ENCODE peak calls at places on chromosome 22, in seven cellular contexts. K is IMR-90, G is neuronal stem cell, M is mesenchymal stem cell, Y is H9, C is mesendoderm, E is H1. N is an unnamed sample.
A peak's percentile ranks its signal among the peaks of the same experiment; 100 is the strongest.

GRCh38 chr22:37228106-37229011 is 15.7 kb downstream of the RAC2 start:
- DNase-seq in G (no peak), K (peak; percentile 27), Y (no peak), C (no peak), E (no peak), M (peak; percentile 78), N (no peak)

GRCh38 chr22:37742374-37743092 is 45.7 kb downstream of the TRIOBP start:
- DNase-seq in E (no peak), G (no peak), Y (no peak), K (peak; percentile 91), M (peak; percentile 94), C (peak; percentile 26), N (no peak)

GRCh38 chr22:35350539-35351503 is 30.1 kb upstream of the HMOX1 start:
- DNase-seq in C (peak; percentile 92), Y (peak; percentile 95), G (peak; percentile 82), K (peak; percentile 89), E (peak; percentile 75), M (peak; percentile 89), N (peak; percentile 93)

GRCh38 chr22:45318558-45319318 is 9.0 kb downstream of the FAM118A start:
- DNase-seq in G (no peak), K (peak; percentile 70), C (peak; percentile 48), Y (no peak), M (peak; percentile 88), E (no peak), N (no peak)

GRCh38 chr22:29202231-29203192 is 3.2 kb upstream of the EMID1 start:
- DNase-seq in Y (peak; percentile 77), M (peak; percentile 82), C (peak; percentile 64), E (no peak), G (no peak), K (peak; percentile 55), N (no peak)

GRCh38 chr22:28123989-28124766 is 205.1 kb upstream of the PITPNB start:
- DNase-seq in G (no peak), Y (no peak), E (no peak), C (no peak), M (no peak), K (no peak), N (no peak)

GRCh38 chr22:39408173-39408572 is 8.6 kb downstream of the TAB1 start:
- DNase-seq in G (no peak), K (no peak), C (no peak), E (no peak), Y (no peak), M (no peak), N (no peak)

GRCh38 chr22:34414467-34415440 is 494.5 kb upstream of the LARGE1 start:
- DNase-seq in M (no peak), G (peak; percentile 87), Y (peak; percentile 90), E (peak; percentile 68), C (peak; percentile 98), K (no peak), N (peak; percentile 12)

DNA sequence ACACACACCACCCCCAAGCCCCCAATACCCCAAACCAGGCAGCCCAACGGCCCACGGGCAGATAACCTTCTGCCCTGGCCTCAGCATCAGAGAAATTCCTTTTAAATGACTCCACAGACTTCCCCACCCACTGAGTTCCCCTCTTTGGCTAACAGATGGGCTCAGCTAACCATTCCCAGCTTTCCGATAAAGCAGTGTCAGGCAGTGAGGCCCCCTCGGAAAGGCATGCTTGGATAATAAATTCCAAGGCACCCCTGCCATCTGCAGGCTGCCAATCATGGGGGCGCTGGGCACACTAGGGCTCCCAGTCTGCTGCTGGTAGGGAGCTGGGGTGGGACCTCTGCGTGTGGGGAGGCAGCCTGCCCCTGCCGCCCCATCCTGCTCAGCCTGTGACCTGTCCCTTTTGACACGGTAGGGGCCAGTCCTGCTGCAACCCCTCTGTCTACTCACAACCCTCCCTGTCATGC is 453.6 kb downstream of the MIAT start:
- DNase-seq in Y (peak; percentile 32), K (peak; percentile 71), G (no peak), M (peak; percentile 75), C (peak; percentile 88), E (no peak), N (no peak)
- H3K27ac ChIP-seq in Y (no peak overlapping the region), K (no peak overlapping the region), G (no peak overlapping the region), M (peak overlapping the region; percentile 91), C (no peak overlapping the region), E (no peak overlapping the region), N (peak overlapping the region; percentile 58)

GRCh38 chr22:50117168-50117762 is 27.5 kb downstream of the MOV10L1 start:
- DNase-seq in M (no peak), C (no peak), E (no peak), G (no peak), Y (no peak), K (no peak), N (no peak)

GRCh38 chr22:50119768-50120251 is 30.0 kb downstream of the MOV10L1 start:
- DNase-seq in M (peak; percentile 52), K (peak; percentile 28), Y (no peak), C (no peak), G (no peak), E (no peak), N (no peak)

GRCh38 chr22:50118129-50118528 is 28.3 kb downstream of the MOV10L1 start:
- DNase-seq in E (no peak), C (no peak), Y (no peak), K (peak; percentile 21), M (no peak), G (no peak), N (no peak)

GRCh38 chr22:50119169-50119767 is 29.5 kb downstream of the MOV10L1 start:
- DNase-seq in E (no peak), K (no peak), C (no peak), G (no peak), M (no peak), Y (no peak), N (no peak)

DNA sequence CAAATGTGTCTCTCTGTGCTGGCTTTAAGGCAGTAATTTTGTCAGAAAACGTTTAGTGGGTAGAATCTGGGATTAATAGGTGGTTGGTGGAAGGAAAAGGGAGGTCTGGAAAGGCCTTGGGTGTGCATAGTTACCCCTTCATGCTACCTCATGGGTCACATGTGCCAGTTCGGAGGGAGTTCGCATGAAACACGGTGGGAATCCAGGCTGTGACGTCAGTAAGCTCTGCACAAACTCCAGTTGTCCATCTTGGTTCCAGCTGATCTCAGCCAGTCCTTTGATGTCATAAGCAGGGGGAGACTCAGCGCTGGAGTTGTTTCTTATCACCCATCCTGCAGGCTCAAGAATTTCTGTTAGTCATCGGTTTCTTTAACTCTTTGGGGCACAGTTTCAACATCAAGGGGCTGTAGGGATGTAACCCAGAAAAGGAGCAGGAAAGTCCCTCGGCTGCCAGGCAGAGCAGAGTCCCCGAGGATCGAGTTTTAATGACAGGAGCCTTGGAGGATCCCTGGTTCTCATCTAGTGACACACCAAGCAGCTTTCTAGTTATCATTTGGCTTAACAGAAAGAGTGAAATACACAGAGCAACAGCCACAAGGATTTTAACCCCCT is 28.9 kb downstream of the MOV10L1 start:
- DNase-seq in E (no peak), Y (no peak), G (no peak), M (peak; percentile 99), K (peak; percentile 100), C (peak; percentile 38), N (no peak)
- H2BK120ac ChIP-seq in E (no peak overlapping the region), Y (no peak overlapping the region), G (no peak overlapping the region), M (no peak overlapping the region), K (peak overlapping the region; percentile 73), C (no peak overlapping the region), N (peak overlapping the region; percentile 54)

DNA sequence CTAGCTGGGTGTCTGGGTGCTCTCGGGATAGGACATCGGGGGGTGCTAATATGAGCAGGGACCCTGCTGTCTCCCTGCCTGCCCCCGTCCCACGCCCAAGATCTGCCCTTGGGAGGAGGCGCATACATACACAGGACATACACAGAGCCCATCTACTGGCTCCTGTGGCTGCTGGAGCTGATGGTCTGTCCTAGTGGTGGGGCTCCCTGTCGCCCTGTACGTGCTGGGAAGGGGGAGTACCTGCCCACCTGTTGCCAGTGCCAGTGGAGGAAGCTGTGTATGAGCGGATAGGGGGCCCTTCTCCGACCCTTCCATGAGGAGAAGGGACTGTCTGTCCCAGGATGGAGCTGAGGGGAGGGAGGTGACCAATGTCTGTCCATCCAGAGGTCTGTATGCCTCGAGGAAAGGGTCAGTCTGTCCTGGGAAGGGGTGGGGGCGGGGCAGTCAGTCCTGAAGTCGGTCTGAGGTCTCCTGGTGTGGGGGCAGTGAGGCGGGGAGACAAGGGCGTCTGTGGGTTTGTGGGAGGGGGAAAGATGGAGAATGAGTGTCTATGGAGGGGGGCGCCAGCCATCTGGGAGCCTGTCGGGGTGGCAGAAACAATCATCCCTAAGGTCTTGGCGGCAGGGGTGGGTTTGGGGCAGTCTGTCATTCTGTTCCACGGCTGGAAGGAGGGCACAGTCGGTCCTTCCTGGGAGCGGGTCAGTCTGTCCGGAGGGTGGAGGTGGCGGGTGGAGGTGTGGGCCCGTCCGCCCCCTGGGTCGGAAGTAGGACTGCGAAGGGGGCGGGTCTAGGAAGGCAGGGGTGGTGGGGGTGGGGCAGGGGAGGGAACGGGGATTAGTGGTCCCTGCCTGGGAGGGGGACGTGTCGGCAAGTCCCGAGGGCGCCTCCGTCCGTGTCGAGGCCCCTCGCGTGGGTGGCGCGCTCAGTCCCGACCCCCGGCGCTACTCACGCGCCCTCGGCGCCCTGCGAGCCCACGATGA is 727 bp downstream of the TBC1D10A start:
- DNase-seq in M (peak; percentile 47), G (no peak), K (no peak), Y (peak; percentile 37), C (no peak), E (no peak), N (peak; percentile 43)
- H3K27ac ChIP-seq in M (peak overlapping the region; percentile 45), G (no peak overlapping the region), K (peak overlapping the region; percentile 91), Y (no peak overlapping the region), C (peak overlapping the region; percentile 31), E (no peak overlapping the region), N (peak overlapping the region; percentile 86)

GRCh38 chr22:21099578-21099977 is 53.8 kb downstream of the LRRC74B start:
- DNase-seq in G (no peak), Y (no peak), K (no peak), C (no peak), M (no peak), E (no peak), N (no peak)

GRCh38 chr22:21102659-21103267 is 57.0 kb downstream of the LRRC74B start:
- DNase-seq in M (peak; percentile 69), Y (peak; percentile 95), G (peak; percentile 81), K (peak; percentile 37), C (peak; percentile 97), E (peak; percentile 80), N (peak; percentile 56)

GRCh38 chr22:21101877-21102638 is 56.3 kb downstream of the LRRC74B start:
- DNase-seq in Y (no peak), E (no peak), K (no peak), C (no peak), G (no peak), M (no peak), N (no peak)

GRCh38 chr22:21098099-21098671 is 52.4 kb downstream of the LRRC74B start:
- DNase-seq in K (no peak), G (no peak), M (no peak), E (no peak), C (peak; percentile 74), Y (peak; percentile 19), N (no peak)

DNA sequence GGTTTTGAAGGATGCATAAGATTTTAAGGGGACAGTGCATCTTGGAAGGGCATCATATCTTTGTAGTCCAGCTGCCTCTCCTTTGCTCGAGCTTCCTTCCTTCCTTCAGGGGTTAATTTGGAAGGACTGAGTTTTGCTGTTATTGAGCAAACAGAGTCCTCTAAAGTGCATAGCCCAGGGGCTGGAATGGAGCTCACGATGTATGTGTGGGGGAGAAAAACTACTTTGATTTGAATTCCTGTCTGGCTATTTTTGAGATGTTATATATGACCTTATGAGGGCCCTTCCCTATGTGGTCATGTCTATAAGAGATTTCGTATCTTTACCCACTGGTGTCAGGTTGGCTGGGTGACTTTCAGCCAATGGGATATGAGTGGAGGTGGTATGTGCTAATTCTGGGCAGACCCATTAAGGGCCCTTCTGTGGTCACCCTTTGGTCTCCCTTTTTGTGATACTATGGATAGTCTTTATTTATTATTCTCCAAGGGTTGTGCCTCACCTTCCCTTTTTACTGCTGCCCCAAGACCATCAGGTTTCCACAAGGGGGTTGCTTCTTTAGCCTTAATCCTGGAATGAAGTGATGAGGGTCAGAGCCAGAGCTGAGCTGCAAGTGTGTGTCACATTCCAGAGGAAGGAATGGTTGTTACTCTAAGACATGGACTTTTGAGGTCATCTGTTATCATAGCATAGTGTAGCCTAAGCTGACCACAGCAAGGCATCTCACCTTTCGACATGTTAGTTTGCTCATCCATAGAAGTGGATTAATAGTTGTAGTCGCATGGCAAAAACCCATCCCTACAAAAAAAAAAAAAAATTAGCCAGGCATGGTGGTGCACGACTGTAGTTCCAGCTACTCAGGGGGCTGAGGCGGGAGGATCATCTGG is 54.6 kb downstream of the LRRC74B start:
- DNase-seq in C (peak; percentile 21), E (no peak), K (peak; percentile 38), Y (no peak), G (no peak), M (no peak), N (peak; percentile 88)
- H2BK120ac ChIP-seq in C (no peak overlapping the region), E (no peak overlapping the region), K (no peak overlapping the region), Y (no peak overlapping the region), G (no peak overlapping the region), M (no peak overlapping the region), N (no peak overlapping the region)